ENCODE peak calls at places on chromosomes 7 and 10, in ten cellular contexts. H is iris pigment epithelial cell; L is DND-41; Y is left cardiac atrium; R is progenitor cell of endocrine pancreas; J is adrenal gland; T is globus pallidus; G is stimulated activated CD8-positive, alpha-beta memory T cell treated with anti-CD3 and anti-CD28 coated beads, Interleukin-15, amount 100 ng/mL, for 24 hours; X is HFFc6; M is bronchial epithelial cell. I is an unnamed sample.

GRCh38 chr10:8055420-8056349 is 1.2 kb downstream of the GATA3 start:
- DNase-seq in H (no peak), L (peak; percentile 58), Y (no peak), R (no peak), J (no peak), T (no peak), G (no peak), X (no peak), M (no peak), I (no peak)

GRCh38 chr7:38327597-38327996 is 54.2 kb upstream of the TARP start:
- DNase-seq in H (peak; percentile 25), L (no peak), Y (no peak), R (no peak), J (no peak), T (no peak), G (no peak), X (no peak), M (no peak), I (no peak)

GRCh38 chr10:88707429-88708110 is 1.5 kb downstream of the LIPK start:
- DNase-seq in H (peak; percentile 85), L (no peak), Y (no peak), R (no peak), J (no peak), T (no peak), G (no peak), X (peak; percentile 78), M (peak; percentile 97), I (no peak)

GRCh38 chr7:30732606-30733005 is 19.3 kb upstream of the INMT start:
- DNase-seq in H (no peak), L (no peak), Y (no peak), R (no peak), J (no peak), T (no peak), G (no peak), X (no peak), M (no peak), I (no peak)

GRCh38 chr10:20277820-20278219 is 461.6 kb downstream of the PLXDC2 start:
- DNase-seq in H (no peak), L (no peak), Y (no peak), R (no peak), J (no peak), T (no peak), G (no peak), X (no peak), M (no peak), I (no peak)

GRCh38 chr10:102758226-102758932 is 14.6 kb downstream of the WBP1L start:
- DNase-seq in H (no peak), L (no peak), Y (no peak), R (no peak), J (no peak), T (no peak), G (no peak), X (no peak), M (no peak), I (no peak)

GRCh38 chr10:69180525-69181204 is 631 bp downstream of the SUPV3L1 start:
- DNase-seq in H (peak; percentile 37), L (no peak), Y (no peak), R (no peak), J (no peak), T (peak; percentile 1), G (no peak), X (peak; percentile 34), M (peak; percentile 13), I (no peak)

GRCh38 chr10:101123085-101123814 is 7.8 kb upstream of the TLX1 start:
- DNase-seq in H (no peak), L (no peak), Y (no peak), R (no peak), J (no peak), T (no peak), G (no peak), X (no peak), M (no peak), I (no peak)

GRCh38 chr10:113705344-113705878 is 25.7 kb downstream of the CASP7 start:
- DNase-seq in H (no peak), L (no peak), Y (no peak), R (no peak), J (no peak), T (no peak), G (no peak), X (no peak), M (no peak), I (no peak)

I was measured in G401.